ENCODE peak calls at places on chromosomes 1 and 21, in five cellular contexts. O, X, G, N and K are unnamed samples.

GRCh38 chr1:185440877-185441276 is 123.8 kb upstream of the IVNS1ABP start:
- DNase-seq in O (no peak), X (no peak), G (peak), N (peak), K (no peak)

GRCh38 chr1:223403184-223403815 is 10.1 kb downstream of the CCDC185 start:
- DNase-seq in O (peak), X (no peak), G (peak), N (peak), K (peak)

GRCh38 chr1:151542710-151543129 is 2.6 kb downstream of the TUFT1 start:
- DNase-seq in O (peak), X (peak), G (peak), N (peak), K (peak)

GRCh38 chr1:47424336-47424982 is 8.4 kb downstream of the FOXE3 start:
- DNase-seq in O (peak), X (no peak), G (peak), N (peak), K (peak)

GRCh38 chr1:202564958-202565497 is 145.2 kb downstream of the SYT2 start:
- DNase-seq in O (no peak), X (no peak), G (no peak), N (no peak), K (no peak)

GRCh38 chr1:154431586-154432373 is 26.6 kb downstream of the IL6R start:
- DNase-seq in O (peak), X (no peak), G (peak), N (peak), K (peak)

GRCh38 chr1:16155537-16156410 is at the start of gene EPHA2:
- DNase-seq in O (peak), X (peak), G (peak), N (peak), K (peak)

GRCh38 chr1:7287013-7287412 is 484.1 kb upstream of the VAMP3 start:
- DNase-seq in O (no peak), X (no peak), G (no peak), N (no peak), K (no peak)

GRCh38 chr1:90850181-90850924 is 133.3 kb upstream of the BARHL2 start:
- DNase-seq in O (no peak), X (peak), G (peak), N (peak), K (peak)

GRCh38 chr1:204228896-204229295 is 15.1 kb upstream of the GOLT1A start:
- DNase-seq in O (no peak), X (no peak), G (no peak), N (no peak), K (no peak)

GRCh38 chr21:45261093-45261492 is 26.6 kb downstream of the POFUT2 start:
- DNase-seq in O (no peak), X (no peak), G (no peak), N (no peak), K (no peak)

GRCh38 chr1:223716302-223716862 is 4.0 kb downstream of the CAPN2 start:
- DNase-seq in O (no peak), X (no peak), G (no peak), N (peak), K (no peak)

GRCh38 chr1:91799863-91800262 is 86.1 kb downstream of the TGFBR3 start:
- DNase-seq in O (no peak), X (no peak), G (no peak), N (no peak), K (no peak)

DNA sequence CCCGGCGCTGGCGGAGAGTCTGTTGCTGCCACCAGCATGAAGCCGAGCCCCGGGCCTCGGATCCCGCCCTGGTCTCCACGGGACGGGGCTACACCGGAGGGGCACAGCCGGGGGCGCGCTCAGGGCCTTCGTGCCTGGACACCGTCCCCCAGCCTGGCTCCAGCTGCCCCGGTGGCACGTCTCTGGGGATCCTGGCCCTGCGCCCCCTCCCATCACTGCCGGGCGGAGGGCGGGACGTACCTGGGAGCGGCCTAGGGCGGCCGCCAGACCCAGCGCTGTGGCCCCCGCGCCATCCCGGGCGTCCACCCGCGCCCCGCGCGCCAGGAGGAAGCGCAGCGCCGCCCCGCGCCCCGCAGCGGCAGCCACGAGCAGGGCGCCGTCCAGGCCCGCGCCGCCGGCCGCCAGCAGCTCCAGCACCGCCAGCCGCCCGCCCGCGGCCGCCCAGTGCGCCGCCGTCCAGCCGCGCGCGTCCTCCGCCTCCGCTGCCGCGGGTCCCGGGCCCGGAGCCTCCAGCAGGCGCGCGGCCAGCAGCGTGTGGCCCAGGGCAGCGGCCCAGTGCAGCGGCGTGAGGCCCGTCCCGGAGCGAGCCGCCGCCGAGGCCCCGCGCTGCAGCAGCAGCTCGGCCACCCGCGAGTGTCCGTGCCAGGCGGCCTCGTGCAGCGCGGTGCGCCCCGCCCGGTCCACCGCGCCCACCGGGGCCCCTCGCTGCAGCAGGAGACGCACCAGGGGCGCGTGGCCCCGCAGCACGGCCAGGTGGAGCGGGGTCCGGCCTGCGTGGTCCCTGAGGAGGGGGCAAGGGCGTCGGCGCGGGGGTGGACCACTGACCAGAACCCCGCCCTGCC is 1.0 kb downstream of the ANKRD65 start:
- DNase-seq in O (no peak), X (no peak), G (no peak), N (no peak), K (no peak)
- H3K4me3 ChIP-seq in O (peak), X (peak), G (no peak), N (no peak), K (no peak)

GRCh38 chr1:33822396-33822795 is 41.5 kb upstream of the HMGB4 start:
- DNase-seq in O (no peak), X (no peak), G (no peak), N (no peak), K (no peak)
- TF ChIP-seq CTCF in O (no peak), X (no peak), G (no peak), N (no peak), K (no peak)

DNA sequence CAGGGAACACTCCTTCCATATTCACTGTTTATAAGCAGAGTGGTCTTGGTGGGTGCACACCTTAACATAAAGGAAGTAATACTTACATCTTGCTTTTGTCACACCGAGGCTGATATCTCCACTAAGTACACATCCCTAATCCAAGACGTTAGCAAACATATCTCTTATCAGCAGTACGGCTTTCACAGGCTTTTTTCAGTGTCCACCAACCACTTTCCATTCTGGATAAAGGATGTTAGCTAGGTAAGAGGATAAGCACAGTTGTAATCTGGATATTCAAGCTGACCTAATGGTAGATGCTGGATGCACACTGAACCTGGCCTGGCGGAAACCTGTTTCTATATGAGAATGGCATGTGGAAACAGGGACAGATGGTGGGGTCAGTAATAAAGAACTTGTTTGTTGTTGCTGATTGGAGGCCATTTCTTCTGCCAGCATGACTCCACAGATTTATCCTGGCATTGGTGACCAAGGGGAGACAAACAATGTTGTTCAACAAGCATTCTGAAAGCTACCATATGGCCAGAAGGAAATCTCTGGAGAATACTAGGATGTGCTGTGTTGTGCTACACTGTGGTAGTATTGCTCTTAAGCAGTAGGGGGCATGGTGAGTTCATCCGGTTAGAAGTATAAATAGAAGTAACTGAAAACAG is 416.4 kb downstream of the PTBP2 start:
- DNase-seq in O (peak), X (peak), G (peak), N (peak), K (peak)
- H3K4me3 ChIP-seq in O (no peak), X (no peak), G (no peak), N (no peak), K (no peak)

GRCh38 chr1:27379564-27380132 is 3.5 kb downstream of the CD164L2 start:
- DNase-seq in O (no peak), X (no peak), G (no peak), N (no peak), K (no peak)
- TF ChIP-seq CTCF in O (peak), X (no peak), G (no peak), N (no peak), K (no peak)

GRCh38 chr1:181135815-181136737 is 47.6 kb downstream of the IER5 start:
- DNase-seq in O (peak), X (no peak), G (peak), N (peak), K (peak)
- H3K4me3 ChIP-seq in O (no peak), X (peak), G (no peak), N (peak), K (no peak)

GRCh38 chr1:166164646-166164994 is 2.2 kb downstream of the FAM78B start:
- DNase-seq in O (no peak), X (no peak), G (no peak), N (no peak), K (no peak)

GRCh38 chr1:166166400-166166699 is 451 bp downstream of the FAM78B start:
- DNase-seq in O (no peak), X (no peak), G (no peak), N (no peak), K (no peak)

GRCh38 chr1:166166701-166167394 is at the start of gene FAM78B:
- DNase-seq in O (peak), X (peak), G (peak), N (peak), K (peak)

GRCh38 chr1:166165661-166166399 is 971 bp downstream of the FAM78B start:
- DNase-seq in O (no peak), X (peak), G (no peak), N (peak), K (peak)

GRCh38 chr1:166164995-166165660 is 1.7 kb downstream of the FAM78B start:
- DNase-seq in O (no peak), X (peak), G (peak), N (peak), K (peak)
- TF ChIP-seq CTCF in O (peak), X (peak), G (peak), N (peak), K (peak)

DNA sequence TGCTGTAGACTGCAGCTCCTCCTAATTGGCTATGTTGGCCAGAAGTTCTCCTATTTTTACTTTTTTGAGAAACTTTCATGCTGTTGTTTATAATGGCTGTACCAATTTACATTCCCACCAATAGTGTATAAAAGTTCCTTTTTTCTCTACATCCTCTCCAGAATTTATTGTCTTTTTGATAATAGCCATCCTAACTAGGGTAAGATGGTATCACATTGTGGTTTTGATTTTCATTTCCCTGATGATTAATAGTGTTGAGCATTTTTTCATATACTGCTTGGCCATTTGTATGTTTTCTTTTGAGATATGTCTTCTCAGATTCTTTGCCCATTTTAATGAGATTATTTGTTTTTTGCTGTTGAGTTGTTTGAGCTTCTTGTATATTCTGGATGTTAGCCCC is 46.8 kb downstream of the NTMT2 start:
- DNase-seq in O (no peak), X (no peak), G (peak), N (no peak), K (no peak)
- H3K4me3 ChIP-seq in O (no peak), X (no peak), G (no peak), N (no peak), K (no peak)

GRCh38 chr1:244835276-244836134 is at the start of gene COX20:
- DNase-seq in O (peak), X (peak), G (peak), N (peak), K (peak)

GRCh38 chr1:244834596-244835275 is 722 bp upstream of the COX20 start:
- DNase-seq in O (peak), X (peak), G (peak), N (peak), K (peak)

GRCh38 chr1:244836598-244836997 is 1.1 kb downstream of the COX20 start:
- DNase-seq in O (no peak), X (no peak), G (peak), N (peak), K (peak)

GRCh38 chr1:244836135-244836521 is 670 bp downstream of the COX20 start:
- DNase-seq in O (no peak), X (no peak), G (peak), N (peak), K (peak)

DNA sequence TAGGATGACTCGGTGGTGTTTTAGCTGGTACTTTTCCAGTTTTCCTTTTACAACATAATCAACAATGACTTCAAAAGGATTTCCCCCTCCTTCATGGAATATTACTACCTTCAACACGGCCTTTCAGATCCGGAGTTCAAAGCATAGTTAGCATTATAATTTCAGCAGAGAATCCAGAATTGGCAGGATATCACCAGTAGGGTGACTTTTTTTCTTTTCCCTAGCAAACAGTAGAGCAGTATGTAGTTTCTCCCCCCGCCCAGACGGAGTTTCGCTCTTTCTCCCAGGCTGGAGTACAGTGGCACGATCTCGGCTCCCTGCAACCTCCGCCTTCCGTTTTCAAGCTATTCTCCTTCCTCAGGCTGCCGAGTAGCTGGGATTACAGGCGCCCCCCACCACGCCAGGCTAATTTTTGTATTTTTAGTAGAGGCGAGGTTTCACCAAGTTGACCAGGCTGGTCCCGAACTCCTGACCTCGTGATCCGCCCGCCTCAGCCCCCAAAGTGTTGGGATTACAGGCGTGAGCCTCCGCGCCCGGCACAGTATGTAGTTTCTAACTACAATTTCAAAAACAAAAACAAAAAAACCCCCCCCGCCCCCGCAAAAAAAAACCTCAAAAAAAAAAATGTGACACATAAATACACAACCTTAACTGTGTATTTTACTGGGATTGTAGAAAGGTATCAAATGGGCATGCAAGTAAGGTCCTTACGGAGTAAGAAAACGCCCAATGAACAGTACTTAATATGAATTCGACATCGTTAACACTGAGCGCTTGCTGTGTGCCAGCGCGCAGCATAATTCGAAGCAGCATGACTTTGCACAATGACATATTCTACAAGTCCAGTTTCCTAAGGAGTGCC is 1.5 kb upstream of the COX20 start:
- DNase-seq in O (peak), X (peak), G (peak), N (peak), K (peak)
- TF ChIP-seq CTCF in O (no peak), X (peak), G (peak), N (peak), K (peak)